ENCODE peak calls at places on chromosomes 4 and X, in eight cellular contexts. H is activated naive CD8-positive, alpha-beta T cell treated with anti-CD3 and anti-CD28 coated beads, Interleukin-2, amount 10 ng/mL, durations not matched to agents 7 days and 5 days; U is omental fat pad; Q is NCI-H69; R is islet precursor cell; K is neuronal stem cell; F is left cardiac atrium; W is myocyte. X is an unnamed sample.

GRCh38 chr4:41215969-41216293 is 1.6 kb upstream of the APBB2 start:
- DNase-seq in F (no peak), H (no peak), U (no peak), R (no peak), K (no peak), Q (no peak), W (no peak), X (peak)

GRCh38 chrX:13659057-13659456 is 6.1 kb downstream of the TCEANC start:
- DNase-seq in Q (no peak), U (no peak), F (no peak), H (no peak), R (no peak), K (no peak), W (peak), X (peak)

GRCh38 chr4:17283832-17284231 is 228.1 kb downstream of the QDPR start:
- DNase-seq in W (no peak), U (no peak), K (no peak), R (no peak), Q (peak), H (no peak), F (no peak), X (no peak)

GRCh38 chrX:29478336-29479069 is 736.9 kb upstream of the MAGEB2 start:
- DNase-seq in K (peak), U (no peak), F (no peak), W (peak), R (peak), Q (no peak), H (no peak), X (peak)

GRCh38 chr4:84927428-84927827 is 39.1 kb downstream of the WDFY3 start:
- DNase-seq in F (no peak), U (no peak), R (no peak), Q (peak), H (no peak), W (no peak), K (no peak), X (no peak)

GRCh38 chr4:29081230-29081955 is 1638.8 kb upstream of the PCDH7 start:
- DNase-seq in W (peak), U (no peak), Q (peak), F (no peak), K (no peak), H (no peak), R (no peak), X (no peak)

GRCh38 chr4:5460106-5460801 is 248.1 kb downstream of the EVC2 start:
- DNase-seq in K (peak), H (no peak), U (no peak), W (peak), Q (peak), F (no peak), R (peak), X (peak)

GRCh38 chr4:1416051-1416947 is 10.1 kb upstream of the NKX1-1 start:
- DNase-seq in K (no peak), W (no peak), U (no peak), F (no peak), H (no peak), R (peak), Q (no peak), X (no peak)

GRCh38 chrX:121671649-121672048 is 624.2 kb downstream of the GLUD2 start:
- DNase-seq in R (no peak), W (no peak), F (no peak), H (no peak), U (no peak), Q (no peak), K (no peak), X (no peak)

GRCh38 chr4:106809083-106809482 is 227.0 kb downstream of the DKK2 start:
- DNase-seq in F (no peak), U (no peak), H (no peak), Q (peak), R (no peak), K (no peak), W (peak), X (peak)

GRCh38 chrX:11064851-11065600 is 46.1 kb upstream of the HCCS start:
- DNase-seq in F (no peak), U (no peak), K (no peak), Q (no peak), H (no peak), R (no peak), W (peak), X (no peak)

GRCh38 chr4:100017627-100018310 is 67.7 kb upstream of the H2AZ1 start:
- DNase-seq in H (no peak), F (no peak), Q (no peak), W (no peak), K (no peak), U (no peak), R (no peak), X (no peak)

GRCh38 chr4:15717647-15718416 is 15.0 kb downstream of the BST1 start:
- DNase-seq in H (no peak), Q (no peak), W (no peak), F (no peak), K (no peak), R (no peak), U (no peak), X (no peak)

GRCh38 chr4:149713031-149713430 is 102.6 kb downstream of the IQCM start:
- DNase-seq in H (no peak), F (no peak), K (no peak), Q (no peak), R (no peak), U (no peak), W (no peak), X (no peak)

GRCh38 chrX:111411591-111412371 is at the start of gene DCX:
- DNase-seq in U (no peak), F (no peak), R (peak), Q (peak), K (no peak), W (no peak), H (no peak), X (no peak)

X was measured in KBM-7.